ENCODE peak calls at places on chromosomes 12 and 14, in four cellular contexts. F, H, K and G are unnamed samples.

GRCh38 chr14:24243336-24243836 is 963 bp upstream of the TINF2 start:
- DNase-seq in F (no peak), H (no peak), K (no peak), G (no peak)

GRCh38 chr12:31876568-31877424 is 82.4 kb upstream of the RESF1 start:
- DNase-seq in F (no peak), H (no peak), K (no peak), G (no peak)

GRCh38 chr12:122021193-122021821 is 377 bp upstream of the BCL7A start:
- DNase-seq in F (peak), H (peak), K (peak), G (peak)

GRCh38 chr12:53344824-53345485 is 8.8 kb upstream of the SP7 start:
- DNase-seq in F (peak), H (peak), K (peak), G (peak)

GRCh38 chr12:2963154-2963759 is 4.1 kb downstream of the TEAD4 start:
- DNase-seq in F (no peak), H (peak), K (no peak), G (peak)

GRCh38 chr12:117344716-117345115 is 16.7 kb downstream of the NOS1 start:
- DNase-seq in F (no peak), H (no peak), K (no peak), G (no peak)

GRCh38 chr14:96920023-96920422 is 122.8 kb downstream of the VRK1 start:
- DNase-seq in F (no peak), H (no peak), K (peak), G (no peak)

GRCh38 chr14:76250345-76250744 is 98.6 kb downstream of the GPATCH2L start:
- DNase-seq in F (no peak), H (peak), K (no peak), G (no peak)

GRCh38 chr12:87427770-87428169 is 601.4 kb downstream of the C12orf50 start:
- DNase-seq in F (no peak), H (no peak), K (no peak), G (no peak)

GRCh38 chr12:6382371-6382770 is 1.6 kb upstream of the LTBR start:
- DNase-seq in F (no peak), H (no peak), K (no peak), G (peak)

GRCh38 chr14:75401356-75401755 is 26.5 kb upstream of the JDP2 start:
- DNase-seq in F (peak), H (peak), K (no peak), G (peak)

GRCh38 chr12:132522586-132523380 is 32.8 kb downstream of the FBRSL1 start:
- DNase-seq in F (no peak), H (no peak), K (no peak), G (no peak)

GRCh38 chr14:102246071-102246470 is 58.9 kb downstream of the MOK start:
- DNase-seq in F (no peak), H (no peak), K (no peak), G (no peak)

GRCh38 chr14:33792387-33793368 is 158.2 kb downstream of the EGLN3 start:
- DNase-seq in F (peak), H (peak), K (peak), G (peak)

GRCh38 chr12:88200029-88200428 is 57.9 kb downstream of the TMTC3 start:
- DNase-seq in F (no peak), H (no peak), K (no peak), G (no peak)

GRCh38 chr12:124621296-124621660 is 53.9 kb upstream of the NCOR2 start:
- DNase-seq in F (peak), H (peak), K (peak), G (no peak)

GRCh38 chr12:5097786-5098185 is 54.1 kb downstream of the KCNA5 start:
- DNase-seq in F (no peak), H (no peak), K (no peak), G (no peak)

GRCh38 chr12:5102261-5102789 is 58.6 kb downstream of the KCNA5 start:
- DNase-seq in F (peak), H (no peak), K (peak), G (no peak)

GRCh38 chr12:5102806-5103205 is 59.1 kb downstream of the KCNA5 start:
- DNase-seq in F (no peak), H (no peak), K (peak), G (no peak)

GRCh38 chr12:5099136-5099535 is 55.5 kb downstream of the KCNA5 start:
- DNase-seq in F (no peak), H (no peak), K (no peak), G (no peak)

GRCh38 chr12:5101686-5102085 is 58.0 kb downstream of the KCNA5 start:
- DNase-seq in F (no peak), H (no peak), K (no peak), G (no peak)
- H3K4me3 ChIP-seq in F (no peak), H (no peak), K (no peak), G (no peak)

GRCh38 chr12:51218607-51219161 is 822 bp upstream of the POU6F1 start:
- DNase-seq in F (no peak), H (peak), K (no peak), G (peak)

GRCh38 chr12:51217968-51218606 is at the start of gene POU6F1:
- DNase-seq in F (peak), H (peak), K (peak), G (peak)

GRCh38 chr12:51216652-51217051 is 1.2 kb downstream of the POU6F1 start:
- DNase-seq in F (no peak), H (no peak), K (no peak), G (peak)

GRCh38 chr12:51217133-51217967 is 512 bp downstream of the POU6F1 start:
- DNase-seq in F (peak), H (peak), K (peak), G (peak)

GRCh38 chr12:51219345-51219744 is 1.5 kb upstream of the POU6F1 start:
- DNase-seq in F (no peak), H (no peak), K (no peak), G (no peak)
- H3K4me3 ChIP-seq in F (no peak), H (peak), K (no peak), G (no peak)

GRCh38 chr12:19239046-19239445 is 109.5 kb downstream of the PLEKHA5 start:
- DNase-seq in F (no peak), H (peak), K (no peak), G (no peak)

GRCh38 chr12:19238520-19238919 is 109.0 kb downstream of the PLEKHA5 start:
- DNase-seq in F (no peak), H (no peak), K (no peak), G (no peak)

GRCh38 chr12:19234991-19235876 is 105.7 kb downstream of the PLEKHA5 start:
- DNase-seq in F (peak), H (no peak), K (peak), G (no peak)

GRCh38 chr12:19234171-19234704 is 104.7 kb downstream of the PLEKHA5 start:
- DNase-seq in F (peak), H (peak), K (peak), G (no peak)

GRCh38 chr12:19236656-19237055 is 107.1 kb downstream of the PLEKHA5 start:
- DNase-seq in F (peak), H (no peak), K (peak), G (no peak)
- H3K4me3 ChIP-seq in F (no peak), H (no peak), K (no peak), G (no peak)

GRCh38 chr14:52738409-52738808 is 8.4 kb downstream of the STYX start:
- DNase-seq in F (no peak), H (no peak), K (no peak), G (no peak)

GRCh38 chr14:52741865-52742264 is 11.9 kb downstream of the STYX start:
- DNase-seq in F (no peak), H (no peak), K (no peak), G (no peak)

GRCh38 chr14:52735921-52736489 is 6.0 kb downstream of the STYX start:
- DNase-seq in F (no peak), H (no peak), K (no peak), G (peak)

DNA sequence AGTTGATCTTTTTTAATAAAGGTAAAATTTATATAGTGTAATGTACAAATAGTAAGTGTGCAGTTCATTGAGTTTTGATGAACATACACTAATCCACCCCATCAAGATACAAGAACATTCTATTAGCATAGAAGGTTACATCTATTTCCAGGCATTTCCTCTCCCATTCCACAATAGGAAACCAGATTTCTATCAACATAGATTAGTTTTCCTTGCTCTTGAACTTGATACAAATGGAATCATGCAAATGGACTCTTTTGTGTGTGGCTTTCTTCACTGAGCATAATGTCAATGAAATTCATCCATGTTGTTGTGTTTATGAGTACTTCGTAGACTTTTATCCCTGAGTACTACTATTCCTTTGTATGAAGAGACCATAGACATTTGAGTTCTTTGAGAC is 10.8 kb downstream of the STYX start:
- DNase-seq in F (peak), H (no peak), K (no peak), G (no peak)
- H3K4me3 ChIP-seq in F (no peak), H (no peak), K (no peak), G (no peak)